ENCODE peak calls at places on chromosomes 12 and 14, in four cellular contexts. I is suprapubic skin, M is adrenal gland, G is ovary. W is an unnamed sample. For H3K9me3 and H3K27me3, the result is how much of the 10 kb centered on the place peaks cover.

GRCh38 chr14:69711065-69711464 is 55.9 kb upstream of the SRSF5 start:
- DNase-seq in I (no peak), M (peak), G (peak), W (no peak)

GRCh38 chr14:94043111-94043755 is 17.1 kb downstream of the OTUB2 start:
- DNase-seq in I (peak), M (no peak), G (no peak), W (no peak)

GRCh38 chr12:19954163-19954562 is 414.2 kb upstream of the PDE3A start:
- DNase-seq in I (no peak), M (no peak), G (no peak), W (no peak)

GRCh38 chr12:59803735-59804134 is 207.9 kb downstream of the SLC16A7 start:
- DNase-seq in I (no peak), M (no peak), G (no peak), W (no peak)

GRCh38 chr12:59619461-59620240 is 23.8 kb downstream of the SLC16A7 start:
- DNase-seq in I (no peak), M (no peak), G (no peak), W (no peak)

GRCh38 chr14:74501135-74501614 is 7.6 kb downstream of the ISCA2 start:
- DNase-seq in I (no peak), M (peak), G (peak), W (peak)

GRCh38 chr12:13436696-13437391 is 240.3 kb downstream of the EMP1 start:
- DNase-seq in I (no peak), M (peak), G (no peak), W (no peak)

GRCh38 chr12:30500532-30500931 is 195.1 kb downstream of the IPO8 start:
- DNase-seq in I (no peak), M (no peak), G (no peak), W (no peak)

GRCh38 chr14:92121207-92121669 is 268 bp downstream of the NDUFB1 start:
- DNase-seq in I (no peak), M (peak), G (peak), W (peak)

GRCh38 chr12:79252358-79253075 is 387.9 kb downstream of the SYT1 start:
- DNase-seq in I (no peak), M (no peak), G (no peak), W (no peak)

GRCh38 chr12:119096429-119097202 is 82.1 kb upstream of the HSPB8 start:
- DNase-seq in I (no peak), M (no peak), G (no peak), W (no peak)

GRCh38 chr12:3527181-3527580 is 36.2 kb downstream of the PRMT8 start:
- DNase-seq in I (no peak), M (no peak), G (no peak), W (no peak)

GRCh38 chr12:124721501-124722154 is 142.0 kb downstream of the SCARB1 start:
- DNase-seq in I (no peak), M (no peak), G (no peak), W (no peak)

GRCh38 chr14:93970589-93970966 is 5.8 kb downstream of the ASB2 start:
- DNase-seq in I (no peak), M (no peak), G (no peak), W (no peak)

GRCh38 chr14:23153891-23154796 is 29.3 kb downstream of the SLC7A8 start:
- DNase-seq in I (peak), M (peak), G (peak), W (peak)

GRCh38 chr14:68632591-68632895 is 160.3 kb downstream of the ZFP36L1 start:
- DNase-seq in I (peak), M (no peak), G (no peak), W (no peak)

GRCh38 chr12:112463478-112463877 is 44.7 kb downstream of the PTPN11 start:
- DNase-seq in I (no peak), M (no peak), G (no peak), W (no peak)

GRCh38 chr12:83471341-83471740 is 784.6 kb downstream of the TMTC2 start:
- DNase-seq in I (no peak), M (no peak), G (no peak), W (no peak)

GRCh38 chr14:61344437-61345143 is 23.2 kb downstream of the PRKCH start:
- DNase-seq in I (no peak), M (no peak), G (no peak), W (no peak)

GRCh38 chr12:117607778-117608177 is 246.4 kb upstream of the NOS1 start:
- DNase-seq in I (no peak), M (no peak), G (no peak), W (no peak)

GRCh38 chr14:64504310-64504896 is at the start of gene ZBTB1:
- DNase-seq in I (peak), M (peak), G (peak), W (peak)

GRCh38 chr12:103936679-103937078 is 6.5 kb downstream of the HSP90B1 start:
- DNase-seq in I (no peak), M (no peak), G (no peak), W (no peak)

GRCh38 chr12:109276160-109276559 is 32.9 kb downstream of the FOXN4 start:
- DNase-seq in I (no peak), M (no peak), G (no peak), W (no peak)

GRCh38 chr12:75236206-75236605 is 26.6 kb upstream of the KCNC2 start:
- DNase-seq in I (no peak), M (no peak), G (no peak), W (no peak)

GRCh38 chr12:111448831-111449790 is 43.4 kb downstream of the SH2B3 start:
- DNase-seq in I (no peak), M (no peak), G (no peak), W (no peak)

GRCh38 chr12:3304436-3305135 is 186.4 kb upstream of the PRMT8 start:
- DNase-seq in I (no peak), M (no peak), G (no peak), W (no peak)

GRCh38 chr12:32302218-32302826 is 97.0 kb upstream of the FGD4 start:
- DNase-seq in I (no peak), M (no peak), G (no peak), W (no peak)

GRCh38 chr14:99716850-99717681 is 33.0 kb downstream of the CYP46A1 start:
- DNase-seq in I (no peak), M (no peak), G (no peak), W (no peak)

GRCh38 chr12:79934309-79935020 is 432 bp downstream of the PPP1R12A start:
- DNase-seq in I (peak), M (peak), G (peak), W (peak)

GRCh38 chr12:125065021-125065752 is at the start of gene AACS:
- DNase-seq in I (peak), M (peak), G (peak), W (peak)

GRCh38 chr12:79373896-79374499 is 316.8 kb downstream of the PAWR start:
- DNase-seq in I (no peak), M (peak), G (no peak), W (no peak)

GRCh38 chr12:32126720-32127119 is 20.1 kb downstream of the BICD1 start:
- DNase-seq in I (no peak), M (no peak), G (no peak), W (no peak)

GRCh38 chr14:72104011-72104613 is 171.9 kb downstream of the RGS6 start:
- DNase-seq in I (no peak), M (no peak), G (no peak), W (no peak)

GRCh38 chr14:74754157-74754556 is 9.0 kb upstream of the YLPM1 start:
- DNase-seq in I (no peak), M (no peak), G (no peak), W (no peak)

GRCh38 chr12:50520808-50521207 is 16.0 kb downstream of the DIP2B start:
- DNase-seq in I (no peak), M (peak), G (no peak), W (no peak)
- H3K9me3 ChIP-seq in I (under half), M (under half), G (under half), W (under half)

DNA sequence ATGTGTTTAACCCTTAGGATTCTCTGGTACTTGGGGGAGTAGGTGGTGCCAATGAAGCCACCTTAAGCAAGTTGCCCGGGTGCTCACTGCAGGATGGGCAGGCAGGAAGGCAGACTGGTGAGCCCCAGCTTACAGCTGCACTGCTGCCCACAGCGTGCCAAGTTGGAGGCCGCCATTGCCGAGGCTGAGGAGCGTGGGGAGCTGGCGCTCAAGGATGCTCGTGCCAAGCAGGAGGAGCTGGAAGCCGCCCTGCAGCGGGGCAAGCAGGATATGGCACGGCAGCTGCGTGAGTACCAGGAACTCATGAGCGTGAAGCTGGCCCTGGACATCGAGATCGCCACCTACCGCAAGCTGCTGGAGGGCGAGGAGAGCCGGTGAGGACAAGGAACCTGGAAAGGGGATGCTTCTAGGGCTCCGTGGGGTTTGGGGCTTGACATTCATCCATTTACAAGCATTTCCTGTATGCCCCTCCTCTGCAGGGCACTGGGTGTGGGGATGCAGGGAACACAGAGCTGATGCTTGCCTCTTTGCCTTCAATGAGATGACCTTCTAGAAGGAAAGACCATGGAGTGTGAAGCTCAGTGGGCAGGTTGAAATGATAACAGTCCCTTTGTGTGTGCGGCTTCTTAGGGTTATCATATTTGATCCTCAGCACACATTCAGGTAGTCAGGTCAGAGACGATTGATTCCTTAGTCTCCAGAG is 12.4 kb downstream of the KRT7 start:
- DNase-seq in I (peak), M (no peak), G (no peak), W (no peak)
- TF ChIP-seq POLR2A in I (no peak), M (no peak), G (no peak), W (no peak)

GRCh38 chr12:114420553-114420952 is 14.6 kb upstream of the TBX5 start:
- DNase-seq in I (no peak), M (no peak), G (no peak), W (no peak)
- H3K27me3 ChIP-seq in I (under half), M (under half), G (under half), W (under half)

GRCh38 chr12:132921685-132922084 is 34.3 kb upstream of the CHFR start:
- DNase-seq in I (no peak), M (no peak), G (no peak), W (no peak)

GRCh38 chr12:132924356-132924755 is 31.8 kb downstream of the ZNF605 start:
- DNase-seq in I (no peak), M (no peak), G (no peak), W (no peak)

GRCh38 chr12:132922676-132923075 is 33.4 kb downstream of the ZNF605 start:
- DNase-seq in I (no peak), M (no peak), G (no peak), W (no peak)

GRCh38 chr12:132923356-132923909 is 32.7 kb downstream of the ZNF605 start:
- DNase-seq in I (no peak), M (no peak), G (no peak), W (no peak)

GRCh38 chr12:132918680-132919079 is 31.3 kb upstream of the CHFR start:
- DNase-seq in I (no peak), M (no peak), G (no peak), W (no peak)
- H3K9me3 ChIP-seq in I (half or more), M (under half), G (under half), W (under half)

DNA sequence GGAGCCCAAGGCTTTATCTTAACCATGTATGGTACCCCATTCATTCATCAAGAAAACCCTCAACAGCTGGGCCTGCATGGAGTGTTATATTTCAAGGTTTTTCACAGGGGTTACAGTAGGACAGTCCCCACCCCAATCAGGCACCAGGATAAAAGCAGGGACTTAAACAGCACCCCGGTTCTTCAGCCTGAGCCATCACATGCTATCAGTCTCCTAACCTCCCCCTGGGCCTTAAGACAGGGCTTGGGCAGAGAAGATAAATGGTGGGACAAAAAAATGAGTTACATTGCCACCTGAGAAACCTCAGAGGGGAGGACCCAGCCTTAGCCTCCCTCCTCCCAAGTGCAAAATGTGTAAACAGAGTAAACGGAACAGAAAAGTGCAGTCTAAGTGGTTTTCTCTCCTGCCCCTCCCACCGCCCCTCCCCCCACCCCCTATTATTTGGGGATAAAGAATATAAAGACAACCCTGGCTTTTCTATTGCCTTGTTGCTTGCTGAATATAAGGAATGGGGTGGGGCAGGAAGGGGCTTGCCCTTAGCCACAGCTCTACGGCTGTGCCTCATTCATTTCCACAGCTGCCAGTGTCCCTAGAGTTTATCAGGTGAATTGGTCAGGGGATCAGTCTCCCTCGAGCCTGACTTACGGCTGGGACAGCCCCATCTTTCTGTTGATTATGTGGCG is 18.7 kb downstream of the MAP3K12 start:
- DNase-seq in I (no peak), M (no peak), G (no peak), W (no peak)
- TF ChIP-seq POLR2A in I (no peak), M (no peak), G (no peak), W (no peak)

GRCh38 chr12:54047964-54048303 is 5.7 kb upstream of the HOXC4 start:
- DNase-seq in I (no peak), M (no peak), G (no peak), W (no peak)
- H3K27me3 ChIP-seq in I (under half), M (under half), G (under half), W (under half)

DNA sequence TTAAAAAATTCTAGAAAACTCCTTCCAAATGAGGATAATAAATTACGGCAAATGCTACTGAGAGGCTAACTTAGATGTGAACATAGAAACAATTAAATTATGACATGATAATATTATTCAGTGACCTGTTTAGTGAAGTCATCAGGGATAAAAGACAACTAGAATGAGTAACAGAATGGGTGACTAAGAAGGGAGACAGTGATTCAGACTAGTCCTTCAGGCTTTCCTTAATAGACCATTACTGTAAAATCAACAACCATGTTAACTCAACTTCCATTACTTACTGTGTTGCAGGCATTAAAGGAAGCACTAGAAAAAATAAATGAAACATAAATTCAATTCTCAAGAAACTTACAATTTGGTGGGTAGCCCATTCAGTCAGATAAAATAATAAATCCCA is 543.9 kb upstream of the LRFN5 start:
- DNase-seq in I (no peak), M (no peak), G (no peak), W (no peak)
- H3K9me3 ChIP-seq in I (under half), M (under half), G (under half), W (under half)

GRCh38 chr12:46385439-46385838 is 12.9 kb upstream of the SLC38A2 start:
- DNase-seq in I (no peak), M (no peak), G (no peak), W (no peak)
- TF ChIP-seq POLR2A in I (no peak), M (no peak), G (no peak), W (no peak)

GRCh38 chr12:114674201-114675047 is 9.6 kb downstream of the TBX3 start:
- DNase-seq in I (no peak), M (peak), G (no peak), W (no peak)
- H3K27me3 ChIP-seq in I (under half), M (under half), G (under half), W (under half)

W was measured in tibial nerve.